ENCODE peak calls at places on chromosomes 4 and X, in five cellular contexts. One of them, this sample, is unnamed.

GRCh38 chr4:168516841-168517240 is 20.0 kb downstream of the PALLD start:
- DNase-seq in IMR-90: no peak
- DNase-seq in kidney epithelial cell: no peak
- DNase-seq in lower lobe of right lung: no peak
- DNase-seq in lower leg skin: no peak
- DNase-seq in this sample: no peak

GRCh38 chr4:120056249-120056648 is 10.4 kb downstream of the MAD2L1 start:
- DNase-seq in IMR-90: peak
- DNase-seq in kidney epithelial cell: no peak
- DNase-seq in lower lobe of right lung: no peak
- DNase-seq in lower leg skin: no peak
- DNase-seq in this sample: no peak

GRCh38 chr4:186881521-186882220 is 158.0 kb upstream of the FAT1 start:
- DNase-seq in IMR-90: peak
- DNase-seq in kidney epithelial cell: peak
- DNase-seq in lower lobe of right lung: no peak
- DNase-seq in lower leg skin: no peak
- DNase-seq in this sample: peak

GRCh38 chrX:77493677-77494553 is 46.7 kb downstream of the FGF16 start:
- DNase-seq in IMR-90: peak
- DNase-seq in kidney epithelial cell: peak
- DNase-seq in lower lobe of right lung: no peak
- DNase-seq in lower leg skin: no peak
- DNase-seq in this sample: peak

GRCh38 chr4:62399242-62399641 is 1199.1 kb downstream of the ADGRL3 start:
- DNase-seq in IMR-90: no peak
- DNase-seq in kidney epithelial cell: no peak
- DNase-seq in lower lobe of right lung: no peak
- DNase-seq in lower leg skin: no peak
- DNase-seq in this sample: no peak

GRCh38 chr4:162015090-162015489 is 148.7 kb downstream of the FSTL5 start:
- DNase-seq in IMR-90: peak
- DNase-seq in kidney epithelial cell: no peak
- DNase-seq in lower lobe of right lung: no peak
- DNase-seq in lower leg skin: no peak
- DNase-seq in this sample: peak

GRCh38 chr4:186037692-186038658 is 31.0 kb upstream of the TLR3 start:
- DNase-seq in IMR-90: peak
- DNase-seq in kidney epithelial cell: peak
- DNase-seq in lower lobe of right lung: no peak
- DNase-seq in lower leg skin: no peak
- DNase-seq in this sample: peak

GRCh38 chr4:123364906-123365305 is 31.7 kb upstream of the SPRY1 start:
- DNase-seq in IMR-90: no peak
- DNase-seq in kidney epithelial cell: no peak
- DNase-seq in lower lobe of right lung: no peak
- DNase-seq in lower leg skin: no peak
- DNase-seq in this sample: no peak

DNA sequence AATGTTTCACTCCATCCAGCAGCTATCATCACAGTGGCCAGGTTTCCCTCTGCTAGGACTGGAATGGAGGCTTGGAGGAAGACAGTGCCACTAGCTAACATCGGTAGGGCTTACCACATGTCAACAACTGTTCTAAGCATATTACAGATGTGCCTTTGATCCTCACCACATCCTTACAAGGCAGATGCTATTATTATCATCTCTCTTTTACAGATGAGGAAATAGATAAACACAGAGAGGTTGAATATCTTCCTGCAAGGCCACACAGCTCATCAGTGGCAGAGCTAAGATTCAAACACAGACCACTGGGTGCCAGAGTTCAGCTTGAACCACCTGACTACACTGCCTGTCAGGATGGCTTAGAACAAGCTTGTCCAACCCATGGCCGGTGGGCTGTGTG is 47.4 kb downstream of the MAMLD1 start:
- DNase-seq in IMR-90: no peak
- DNase-seq in kidney epithelial cell: no peak
- DNase-seq in lower lobe of right lung: no peak
- DNase-seq in lower leg skin: no peak
- DNase-seq in this sample: no peak
- H3K4me3 ChIP-seq in IMR-90: no peak
- H3K4me3 ChIP-seq in kidney epithelial cell: no peak
- H3K4me3 ChIP-seq in lower lobe of right lung: no peak
- H3K4me3 ChIP-seq in lower leg skin: no peak
- H3K4me3 ChIP-seq in this sample: no peak

DNA sequence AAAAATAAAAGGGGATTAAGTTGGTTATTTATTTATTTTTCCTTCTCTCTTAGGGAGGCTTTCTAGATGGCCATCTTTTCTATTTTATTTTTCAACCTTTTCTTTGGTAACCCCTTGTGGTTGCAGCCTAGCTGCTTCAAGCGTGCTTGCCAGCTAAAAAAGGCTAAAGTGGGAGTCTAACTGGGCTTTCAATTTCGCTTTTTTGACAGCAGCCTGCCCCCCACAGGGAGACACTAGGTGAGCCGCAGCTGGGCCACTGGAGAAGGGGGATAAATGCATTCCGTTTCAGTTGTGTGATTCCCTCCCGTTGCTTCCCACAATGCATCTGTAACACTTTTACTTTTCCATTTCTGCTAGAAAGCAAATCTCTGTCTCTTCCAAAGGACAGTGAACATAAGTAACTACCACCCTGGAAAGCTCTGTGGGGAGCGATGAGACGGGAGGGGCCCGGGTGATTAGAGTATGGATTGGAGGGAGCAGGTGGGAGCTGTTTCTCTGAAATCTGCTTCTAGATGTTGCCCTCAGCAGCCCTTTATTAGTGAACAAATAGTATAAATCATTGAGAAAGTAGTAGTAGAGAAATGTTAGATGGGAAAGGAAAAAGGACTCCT is 86.2 kb upstream of the RAPGEF2 start:
- DNase-seq in IMR-90: peak
- DNase-seq in kidney epithelial cell: peak
- DNase-seq in lower lobe of right lung: no peak
- DNase-seq in lower leg skin: no peak
- DNase-seq in this sample: no peak
- TF ChIP-seq CTCF in IMR-90: peak
- TF ChIP-seq CTCF in kidney epithelial cell: peak
- TF ChIP-seq CTCF in lower lobe of right lung: no peak
- TF ChIP-seq CTCF in lower leg skin: no peak
- TF ChIP-seq CTCF in this sample: no peak

GRCh38 chr4:139975830-139976272 is 178.1 kb downstream of the MAML3 start:
- DNase-seq in IMR-90: peak
- DNase-seq in kidney epithelial cell: peak
- DNase-seq in lower lobe of right lung: no peak
- DNase-seq in lower leg skin: no peak
- DNase-seq in this sample: no peak
- H3K4me3 ChIP-seq in IMR-90: no peak
- H3K4me3 ChIP-seq in kidney epithelial cell: no peak
- H3K4me3 ChIP-seq in lower lobe of right lung: no peak
- H3K4me3 ChIP-seq in lower leg skin: no peak
- H3K4me3 ChIP-seq in this sample: no peak

DNA sequence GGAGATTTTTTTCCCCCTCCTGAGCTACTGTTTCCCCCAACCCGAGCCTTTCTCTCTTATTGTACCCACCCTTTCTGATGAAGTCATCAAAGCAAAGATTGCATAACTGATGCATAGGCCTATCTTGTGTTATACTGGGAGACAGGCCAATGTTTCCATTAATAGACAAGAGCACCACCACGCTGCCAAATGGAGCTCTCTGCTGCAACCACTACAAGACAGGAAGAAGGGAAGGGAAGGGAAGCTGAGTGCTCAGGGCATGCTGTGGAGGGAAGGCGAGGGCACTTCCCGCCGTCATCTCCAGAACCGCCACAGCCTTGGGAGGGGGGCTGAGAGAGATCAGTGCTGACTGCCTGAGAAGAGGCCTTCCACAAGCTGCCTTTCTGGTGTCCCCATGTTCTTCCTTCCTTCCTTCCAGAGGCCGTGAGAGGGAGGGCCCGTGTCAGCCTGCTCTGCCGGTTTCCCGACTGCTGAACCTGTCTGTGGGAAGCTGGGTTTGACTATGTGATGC is 75.0 kb downstream of the MGST2 start:
- DNase-seq in IMR-90: peak
- DNase-seq in kidney epithelial cell: no peak
- DNase-seq in lower lobe of right lung: peak
- DNase-seq in lower leg skin: peak
- DNase-seq in this sample: peak
- TF ChIP-seq CTCF in IMR-90: peak
- TF ChIP-seq CTCF in kidney epithelial cell: no peak
- TF ChIP-seq CTCF in lower lobe of right lung: peak
- TF ChIP-seq CTCF in lower leg skin: no peak
- TF ChIP-seq CTCF in this sample: peak

DNA sequence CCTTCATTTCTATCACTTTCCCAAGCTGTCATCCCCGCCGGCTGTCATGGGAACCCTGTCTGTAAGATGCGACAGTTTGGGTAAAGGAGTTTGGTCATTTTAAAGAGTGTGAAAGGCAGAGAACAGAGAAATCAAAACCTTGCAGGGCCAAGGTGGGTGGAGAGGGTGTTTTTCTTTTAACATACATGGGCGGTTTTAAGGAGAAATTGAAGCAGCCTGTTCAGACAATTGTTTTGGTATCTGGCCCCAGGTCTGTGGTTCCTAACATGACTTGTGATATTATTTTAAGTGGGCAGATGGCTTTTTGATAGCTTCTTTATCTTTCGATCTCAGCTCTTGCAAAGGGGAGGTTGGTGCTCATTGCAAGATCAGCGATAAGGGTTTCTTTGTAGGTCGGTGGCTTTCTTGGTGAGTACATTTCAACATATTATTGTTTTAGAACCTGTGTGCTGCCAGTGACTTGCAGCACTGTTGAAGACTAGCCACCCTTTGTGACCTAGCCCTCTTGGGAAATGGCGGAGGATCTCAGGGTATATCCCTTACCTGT is 3.7 kb downstream of the PPP1R3F start:
- DNase-seq in IMR-90: no peak
- DNase-seq in kidney epithelial cell: no peak
- DNase-seq in lower lobe of right lung: no peak
- DNase-seq in lower leg skin: no peak
- DNase-seq in this sample: no peak
- H3K4me3 ChIP-seq in IMR-90: no peak
- H3K4me3 ChIP-seq in kidney epithelial cell: no peak
- H3K4me3 ChIP-seq in lower lobe of right lung: no peak
- H3K4me3 ChIP-seq in lower leg skin: no peak
- H3K4me3 ChIP-seq in this sample: no peak

DNA sequence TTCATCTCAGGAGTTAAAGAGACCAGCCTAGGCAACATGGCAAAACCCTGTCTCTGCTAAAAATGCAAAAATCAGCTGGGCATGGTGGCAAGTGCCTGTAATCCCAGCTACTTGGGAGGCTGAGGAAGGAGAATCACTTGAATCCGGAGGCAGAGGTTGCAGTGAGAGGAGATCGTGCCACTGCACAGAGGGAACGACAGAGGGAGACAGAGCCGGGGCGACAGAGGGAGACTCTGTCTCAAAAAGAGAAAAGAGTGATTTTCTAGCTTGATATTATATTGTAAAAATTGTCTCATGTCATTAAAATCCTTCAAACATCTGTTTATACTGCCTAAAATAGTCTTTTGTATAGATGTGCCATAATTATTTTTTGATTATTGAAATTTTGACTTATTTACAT is 225.4 kb upstream of the AGA start:
- DNase-seq in IMR-90: no peak
- DNase-seq in kidney epithelial cell: no peak
- DNase-seq in lower lobe of right lung: no peak
- DNase-seq in lower leg skin: no peak
- DNase-seq in this sample: no peak
- TF ChIP-seq CTCF in IMR-90: no peak
- TF ChIP-seq CTCF in kidney epithelial cell: no peak
- TF ChIP-seq CTCF in lower lobe of right lung: no peak
- TF ChIP-seq CTCF in lower leg skin: no peak
- TF ChIP-seq CTCF in this sample: no peak